ENCODE peak calls at places on chromosomes 4 and X, in six cellular contexts. One of them, this sample, is unnamed.

GRCh38 chrX:154458116-154458953 is at the start of gene PLXNA3:
- DNase-seq in dermis microvascular lymphatic vessel endothelial cell: no peak
- DNase-seq in stimulated activated CD4-positive, alpha-beta T cell treated with anti-CD3 and anti-CD28 coated beads, Interleukin-1b, Interleukin-23, amount 100 ng/mL, for 1 hour: peak; percentile 53
- DNase-seq in IMR-90: no peak
- DNase-seq in activated CD4-positive, CD25-positive, alpha-beta regulatory T cell treated with anti-CD3 and anti-CD28 coated beads, Interleukin-2, amount 50 U/mL, for 72 hours: peak; percentile 70
- DNase-seq in right atrium auricular region: no peak
- DNase-seq in this sample: peak; percentile 75

GRCh38 chr4:13509442-13509841 is 25.3 kb upstream of the RAB28 start:
- DNase-seq in dermis microvascular lymphatic vessel endothelial cell: no peak
- DNase-seq in stimulated activated CD4-positive, alpha-beta T cell treated with anti-CD3 and anti-CD28 coated beads, Interleukin-1b, Interleukin-23, amount 100 ng/mL, for 1 hour: no peak
- DNase-seq in IMR-90: no peak
- DNase-seq in activated CD4-positive, CD25-positive, alpha-beta regulatory T cell treated with anti-CD3 and anti-CD28 coated beads, Interleukin-2, amount 50 U/mL, for 72 hours: no peak
- DNase-seq in right atrium auricular region: no peak
- DNase-seq in this sample: no peak

GRCh38 chr4:13344216-13344615 is 139.9 kb downstream of the RAB28 start:
- DNase-seq in dermis microvascular lymphatic vessel endothelial cell: no peak
- DNase-seq in stimulated activated CD4-positive, alpha-beta T cell treated with anti-CD3 and anti-CD28 coated beads, Interleukin-1b, Interleukin-23, amount 100 ng/mL, for 1 hour: no peak
- DNase-seq in IMR-90: no peak
- DNase-seq in activated CD4-positive, CD25-positive, alpha-beta regulatory T cell treated with anti-CD3 and anti-CD28 coated beads, Interleukin-2, amount 50 U/mL, for 72 hours: no peak
- DNase-seq in right atrium auricular region: no peak
- DNase-seq in this sample: no peak

GRCh38 chr4:53622739-53623151 is 31.5 kb upstream of the LNX1 start:
- DNase-seq in dermis microvascular lymphatic vessel endothelial cell: no peak
- DNase-seq in stimulated activated CD4-positive, alpha-beta T cell treated with anti-CD3 and anti-CD28 coated beads, Interleukin-1b, Interleukin-23, amount 100 ng/mL, for 1 hour: no peak
- DNase-seq in IMR-90: peak; percentile 89
- DNase-seq in activated CD4-positive, CD25-positive, alpha-beta regulatory T cell treated with anti-CD3 and anti-CD28 coated beads, Interleukin-2, amount 50 U/mL, for 72 hours: no peak
- DNase-seq in right atrium auricular region: no peak
- DNase-seq in this sample: no peak

GRCh38 chr4:100548209-100548579 is 30.4 kb upstream of the EMCN start:
- DNase-seq in dermis microvascular lymphatic vessel endothelial cell: no peak
- DNase-seq in stimulated activated CD4-positive, alpha-beta T cell treated with anti-CD3 and anti-CD28 coated beads, Interleukin-1b, Interleukin-23, amount 100 ng/mL, for 1 hour: no peak
- DNase-seq in IMR-90: no peak
- DNase-seq in activated CD4-positive, CD25-positive, alpha-beta regulatory T cell treated with anti-CD3 and anti-CD28 coated beads, Interleukin-2, amount 50 U/mL, for 72 hours: no peak
- DNase-seq in right atrium auricular region: no peak
- DNase-seq in this sample: no peak

GRCh38 chr4:8641931-8642650 is 49.5 kb downstream of the CPZ start:
- DNase-seq in dermis microvascular lymphatic vessel endothelial cell: no peak
- DNase-seq in stimulated activated CD4-positive, alpha-beta T cell treated with anti-CD3 and anti-CD28 coated beads, Interleukin-1b, Interleukin-23, amount 100 ng/mL, for 1 hour: no peak
- DNase-seq in IMR-90: no peak
- DNase-seq in activated CD4-positive, CD25-positive, alpha-beta regulatory T cell treated with anti-CD3 and anti-CD28 coated beads, Interleukin-2, amount 50 U/mL, for 72 hours: no peak
- DNase-seq in right atrium auricular region: no peak
- DNase-seq in this sample: no peak

GRCh38 chr4:147287588-147287890 is 193.4 kb upstream of the EDNRA start:
- DNase-seq in dermis microvascular lymphatic vessel endothelial cell: no peak
- DNase-seq in stimulated activated CD4-positive, alpha-beta T cell treated with anti-CD3 and anti-CD28 coated beads, Interleukin-1b, Interleukin-23, amount 100 ng/mL, for 1 hour: no peak
- DNase-seq in IMR-90: no peak
- DNase-seq in activated CD4-positive, CD25-positive, alpha-beta regulatory T cell treated with anti-CD3 and anti-CD28 coated beads, Interleukin-2, amount 50 U/mL, for 72 hours: no peak
- DNase-seq in right atrium auricular region: no peak
- DNase-seq in this sample: no peak

GRCh38 chr4:40309250-40309774 is 25.8 kb upstream of the CHRNA9 start:
- DNase-seq in dermis microvascular lymphatic vessel endothelial cell: peak; percentile 65
- DNase-seq in stimulated activated CD4-positive, alpha-beta T cell treated with anti-CD3 and anti-CD28 coated beads, Interleukin-1b, Interleukin-23, amount 100 ng/mL, for 1 hour: peak; percentile 84
- DNase-seq in IMR-90: peak; percentile 77
- DNase-seq in activated CD4-positive, CD25-positive, alpha-beta regulatory T cell treated with anti-CD3 and anti-CD28 coated beads, Interleukin-2, amount 50 U/mL, for 72 hours: peak; percentile 89
- DNase-seq in right atrium auricular region: peak; percentile 92
- DNase-seq in this sample: peak; percentile 78

GRCh38 chrX:66030505-66031317 is 9.2 kb downstream of the VSIG4 start:
- DNase-seq in dermis microvascular lymphatic vessel endothelial cell: no peak
- DNase-seq in stimulated activated CD4-positive, alpha-beta T cell treated with anti-CD3 and anti-CD28 coated beads, Interleukin-1b, Interleukin-23, amount 100 ng/mL, for 1 hour: no peak
- DNase-seq in IMR-90: peak; percentile 7
- DNase-seq in activated CD4-positive, CD25-positive, alpha-beta regulatory T cell treated with anti-CD3 and anti-CD28 coated beads, Interleukin-2, amount 50 U/mL, for 72 hours: no peak
- DNase-seq in right atrium auricular region: no peak
- DNase-seq in this sample: no peak

GRCh38 chr4:126986828-126987227 is 645.9 kb upstream of the INTU start:
- DNase-seq in dermis microvascular lymphatic vessel endothelial cell: no peak
- DNase-seq in stimulated activated CD4-positive, alpha-beta T cell treated with anti-CD3 and anti-CD28 coated beads, Interleukin-1b, Interleukin-23, amount 100 ng/mL, for 1 hour: no peak
- DNase-seq in IMR-90: peak; percentile 82
- DNase-seq in activated CD4-positive, CD25-positive, alpha-beta regulatory T cell treated with anti-CD3 and anti-CD28 coated beads, Interleukin-2, amount 50 U/mL, for 72 hours: no peak
- DNase-seq in right atrium auricular region: no peak
- DNase-seq in this sample: no peak

GRCh38 chr4:188032170-188032569 is 36.6 kb downstream of the ZFP42 start:
- DNase-seq in dermis microvascular lymphatic vessel endothelial cell: no peak
- DNase-seq in stimulated activated CD4-positive, alpha-beta T cell treated with anti-CD3 and anti-CD28 coated beads, Interleukin-1b, Interleukin-23, amount 100 ng/mL, for 1 hour: no peak
- DNase-seq in IMR-90: no peak
- DNase-seq in activated CD4-positive, CD25-positive, alpha-beta regulatory T cell treated with anti-CD3 and anti-CD28 coated beads, Interleukin-2, amount 50 U/mL, for 72 hours: no peak
- DNase-seq in right atrium auricular region: no peak
- DNase-seq in this sample: no peak

GRCh38 chrX:70253377-70254062 is 6.5 kb downstream of the P2RY4 start:
- DNase-seq in dermis microvascular lymphatic vessel endothelial cell: no peak
- DNase-seq in stimulated activated CD4-positive, alpha-beta T cell treated with anti-CD3 and anti-CD28 coated beads, Interleukin-1b, Interleukin-23, amount 100 ng/mL, for 1 hour: no peak
- DNase-seq in IMR-90: peak; percentile 18
- DNase-seq in activated CD4-positive, CD25-positive, alpha-beta regulatory T cell treated with anti-CD3 and anti-CD28 coated beads, Interleukin-2, amount 50 U/mL, for 72 hours: no peak
- DNase-seq in right atrium auricular region: no peak
- DNase-seq in this sample: no peak

GRCh38 chr4:128663325-128663724 is 146.2 kb upstream of the JADE1 start:
- DNase-seq in dermis microvascular lymphatic vessel endothelial cell: no peak
- DNase-seq in stimulated activated CD4-positive, alpha-beta T cell treated with anti-CD3 and anti-CD28 coated beads, Interleukin-1b, Interleukin-23, amount 100 ng/mL, for 1 hour: no peak
- DNase-seq in IMR-90: no peak
- DNase-seq in activated CD4-positive, CD25-positive, alpha-beta regulatory T cell treated with anti-CD3 and anti-CD28 coated beads, Interleukin-2, amount 50 U/mL, for 72 hours: no peak
- DNase-seq in right atrium auricular region: no peak
- DNase-seq in this sample: no peak

GRCh38 chr4:1060121-1060520 is 48.7 kb downstream of the FGFRL1 start:
- DNase-seq in dermis microvascular lymphatic vessel endothelial cell: no peak
- DNase-seq in stimulated activated CD4-positive, alpha-beta T cell treated with anti-CD3 and anti-CD28 coated beads, Interleukin-1b, Interleukin-23, amount 100 ng/mL, for 1 hour: no peak
- DNase-seq in IMR-90: no peak
- DNase-seq in activated CD4-positive, CD25-positive, alpha-beta regulatory T cell treated with anti-CD3 and anti-CD28 coated beads, Interleukin-2, amount 50 U/mL, for 72 hours: no peak
- DNase-seq in right atrium auricular region: no peak
- DNase-seq in this sample: peak; percentile 2

GRCh38 chr4:140267576-140267975 is 105.9 kb upstream of the SCOC start:
- DNase-seq in dermis microvascular lymphatic vessel endothelial cell: no peak
- DNase-seq in stimulated activated CD4-positive, alpha-beta T cell treated with anti-CD3 and anti-CD28 coated beads, Interleukin-1b, Interleukin-23, amount 100 ng/mL, for 1 hour: no peak
- DNase-seq in IMR-90: peak; percentile 41
- DNase-seq in activated CD4-positive, CD25-positive, alpha-beta regulatory T cell treated with anti-CD3 and anti-CD28 coated beads, Interleukin-2, amount 50 U/mL, for 72 hours: no peak
- DNase-seq in right atrium auricular region: no peak
- DNase-seq in this sample: no peak

GRCh38 chrX:154097003-154097596 is 417 bp downstream of the MECP2 start:
- DNase-seq in dermis microvascular lymphatic vessel endothelial cell: peak; percentile 39
- DNase-seq in stimulated activated CD4-positive, alpha-beta T cell treated with anti-CD3 and anti-CD28 coated beads, Interleukin-1b, Interleukin-23, amount 100 ng/mL, for 1 hour: peak; percentile 35
- DNase-seq in IMR-90: peak; percentile 51
- DNase-seq in activated CD4-positive, CD25-positive, alpha-beta regulatory T cell treated with anti-CD3 and anti-CD28 coated beads, Interleukin-2, amount 50 U/mL, for 72 hours: peak; percentile 60
- DNase-seq in right atrium auricular region: no peak
- DNase-seq in this sample: peak; percentile 57

GRCh38 chr4:52545099-52546069 is 113.7 kb downstream of the USP46 start:
- DNase-seq in dermis microvascular lymphatic vessel endothelial cell: peak; percentile 39
- DNase-seq in stimulated activated CD4-positive, alpha-beta T cell treated with anti-CD3 and anti-CD28 coated beads, Interleukin-1b, Interleukin-23, amount 100 ng/mL, for 1 hour: peak; percentile 16
- DNase-seq in IMR-90: peak; percentile 65
- DNase-seq in activated CD4-positive, CD25-positive, alpha-beta regulatory T cell treated with anti-CD3 and anti-CD28 coated beads, Interleukin-2, amount 50 U/mL, for 72 hours: peak; percentile 62
- DNase-seq in right atrium auricular region: peak; percentile 80
- DNase-seq in this sample: peak; percentile 47

GRCh38 chrX:130120321-130120731 is 10.0 kb upstream of the ELF4 start:
- DNase-seq in dermis microvascular lymphatic vessel endothelial cell: no peak
- DNase-seq in stimulated activated CD4-positive, alpha-beta T cell treated with anti-CD3 and anti-CD28 coated beads, Interleukin-1b, Interleukin-23, amount 100 ng/mL, for 1 hour: no peak
- DNase-seq in IMR-90: no peak
- DNase-seq in activated CD4-positive, CD25-positive, alpha-beta regulatory T cell treated with anti-CD3 and anti-CD28 coated beads, Interleukin-2, amount 50 U/mL, for 72 hours: no peak
- DNase-seq in right atrium auricular region: no peak
- DNase-seq in this sample: no peak

GRCh38 chr4:6855692-6856297 is 53.8 kb upstream of the TBC1D14 start:
- DNase-seq in dermis microvascular lymphatic vessel endothelial cell: no peak
- DNase-seq in stimulated activated CD4-positive, alpha-beta T cell treated with anti-CD3 and anti-CD28 coated beads, Interleukin-1b, Interleukin-23, amount 100 ng/mL, for 1 hour: peak; percentile 2
- DNase-seq in IMR-90: peak; percentile 93
- DNase-seq in activated CD4-positive, CD25-positive, alpha-beta regulatory T cell treated with anti-CD3 and anti-CD28 coated beads, Interleukin-2, amount 50 U/mL, for 72 hours: no peak
- DNase-seq in right atrium auricular region: no peak
- DNase-seq in this sample: no peak

GRCh38 chr4:74117024-74117534 is 18.1 kb upstream of the CXCL2 start:
- DNase-seq in dermis microvascular lymphatic vessel endothelial cell: peak; percentile 96
- DNase-seq in stimulated activated CD4-positive, alpha-beta T cell treated with anti-CD3 and anti-CD28 coated beads, Interleukin-1b, Interleukin-23, amount 100 ng/mL, for 1 hour: no peak
- DNase-seq in IMR-90: peak; percentile 98
- DNase-seq in activated CD4-positive, CD25-positive, alpha-beta regulatory T cell treated with anti-CD3 and anti-CD28 coated beads, Interleukin-2, amount 50 U/mL, for 72 hours: no peak
- DNase-seq in right atrium auricular region: peak; percentile 88
- DNase-seq in this sample: no peak

GRCh38 chr4:56289934-56290333 is 97.4 kb downstream of the AASDH start:
- DNase-seq in dermis microvascular lymphatic vessel endothelial cell: no peak
- DNase-seq in stimulated activated CD4-positive, alpha-beta T cell treated with anti-CD3 and anti-CD28 coated beads, Interleukin-1b, Interleukin-23, amount 100 ng/mL, for 1 hour: no peak
- DNase-seq in IMR-90: no peak
- DNase-seq in activated CD4-positive, CD25-positive, alpha-beta regulatory T cell treated with anti-CD3 and anti-CD28 coated beads, Interleukin-2, amount 50 U/mL, for 72 hours: no peak
- DNase-seq in right atrium auricular region: no peak
- DNase-seq in this sample: no peak

GRCh38 chrX:39519213-39519544 is 578.6 kb downstream of the BCOR start:
- DNase-seq in dermis microvascular lymphatic vessel endothelial cell: no peak
- DNase-seq in stimulated activated CD4-positive, alpha-beta T cell treated with anti-CD3 and anti-CD28 coated beads, Interleukin-1b, Interleukin-23, amount 100 ng/mL, for 1 hour: no peak
- DNase-seq in IMR-90: no peak
- DNase-seq in activated CD4-positive, CD25-positive, alpha-beta regulatory T cell treated with anti-CD3 and anti-CD28 coated beads, Interleukin-2, amount 50 U/mL, for 72 hours: no peak
- DNase-seq in right atrium auricular region: no peak
- DNase-seq in this sample: no peak

GRCh38 chr4:122150896-122151295 is 1.2 kb upstream of the BLTP1 start:
- DNase-seq in dermis microvascular lymphatic vessel endothelial cell: no peak
- DNase-seq in stimulated activated CD4-positive, alpha-beta T cell treated with anti-CD3 and anti-CD28 coated beads, Interleukin-1b, Interleukin-23, amount 100 ng/mL, for 1 hour: no peak
- DNase-seq in IMR-90: no peak
- DNase-seq in activated CD4-positive, CD25-positive, alpha-beta regulatory T cell treated with anti-CD3 and anti-CD28 coated beads, Interleukin-2, amount 50 U/mL, for 72 hours: no peak
- DNase-seq in right atrium auricular region: no peak
- DNase-seq in this sample: no peak

GRCh38 chr4:107243141-107243779 is 207.1 kb upstream of the DKK2 start:
- DNase-seq in dermis microvascular lymphatic vessel endothelial cell: no peak
- DNase-seq in stimulated activated CD4-positive, alpha-beta T cell treated with anti-CD3 and anti-CD28 coated beads, Interleukin-1b, Interleukin-23, amount 100 ng/mL, for 1 hour: no peak
- DNase-seq in IMR-90: no peak
- DNase-seq in activated CD4-positive, CD25-positive, alpha-beta regulatory T cell treated with anti-CD3 and anti-CD28 coated beads, Interleukin-2, amount 50 U/mL, for 72 hours: no peak
- DNase-seq in right atrium auricular region: no peak
- DNase-seq in this sample: no peak

GRCh38 chr4:8333726-8334460 is 64.3 kb downstream of the HTRA3 start:
- DNase-seq in dermis microvascular lymphatic vessel endothelial cell: no peak
- DNase-seq in stimulated activated CD4-positive, alpha-beta T cell treated with anti-CD3 and anti-CD28 coated beads, Interleukin-1b, Interleukin-23, amount 100 ng/mL, for 1 hour: no peak
- DNase-seq in IMR-90: no peak
- DNase-seq in activated CD4-positive, CD25-positive, alpha-beta regulatory T cell treated with anti-CD3 and anti-CD28 coated beads, Interleukin-2, amount 50 U/mL, for 72 hours: no peak
- DNase-seq in right atrium auricular region: no peak
- DNase-seq in this sample: no peak

GRCh38 chr4:68074397-68074796 is 55.3 kb downstream of the TMPRSS11F start:
- DNase-seq in dermis microvascular lymphatic vessel endothelial cell: no peak
- DNase-seq in stimulated activated CD4-positive, alpha-beta T cell treated with anti-CD3 and anti-CD28 coated beads, Interleukin-1b, Interleukin-23, amount 100 ng/mL, for 1 hour: no peak
- DNase-seq in IMR-90: no peak
- DNase-seq in activated CD4-positive, CD25-positive, alpha-beta regulatory T cell treated with anti-CD3 and anti-CD28 coated beads, Interleukin-2, amount 50 U/mL, for 72 hours: no peak
- DNase-seq in right atrium auricular region: no peak
- DNase-seq in this sample: no peak

This sample was measured in activated B cell treated with CpG ODN at 0.5 μM for 24 hours.